ENCODE peak calls at places on chromosomes 12 and 14, in eight cellular contexts. One of them, this sample, is unnamed.

GRCh38 chr12:63151898-63152700 is 1.1 kb upstream of the AVPR1A start:
- DNase-seq in AG10803: peak
- DNase-seq in AG04449: no peak
- DNase-seq in ovary: no peak
- DNase-seq in tibial nerve: no peak
- DNase-seq in choroid plexus epithelial cell: peak
- DNase-seq in mammary epithelial cell: peak
- DNase-seq in foreskin fibroblast: peak
- DNase-seq in this sample: peak

GRCh38 chr12:128818065-128819022 is 5.4 kb downstream of the SLC15A4 start:
- DNase-seq in AG10803: peak
- DNase-seq in AG04449: no peak
- DNase-seq in ovary: no peak
- DNase-seq in tibial nerve: no peak
- DNase-seq in choroid plexus epithelial cell: peak
- DNase-seq in mammary epithelial cell: peak
- DNase-seq in foreskin fibroblast: peak
- DNase-seq in this sample: peak

GRCh38 chr12:108686753-108687152 is 44.6 kb downstream of the CORO1C start:
- DNase-seq in AG10803: no peak
- DNase-seq in AG04449: no peak
- DNase-seq in ovary: no peak
- DNase-seq in tibial nerve: no peak
- DNase-seq in choroid plexus epithelial cell: no peak
- DNase-seq in mammary epithelial cell: no peak
- DNase-seq in foreskin fibroblast: no peak
- DNase-seq in this sample: no peak

GRCh38 chr12:85872497-85873091 is 1.5 kb upstream of the NTS start:
- DNase-seq in AG10803: peak
- DNase-seq in AG04449: peak
- DNase-seq in ovary: no peak
- DNase-seq in tibial nerve: no peak
- DNase-seq in choroid plexus epithelial cell: peak
- DNase-seq in mammary epithelial cell: peak
- DNase-seq in foreskin fibroblast: peak
- DNase-seq in this sample: peak

GRCh38 chr14:104400355-104400754 is 179.2 kb upstream of the C14orf180 start:
- DNase-seq in AG10803: no peak
- DNase-seq in AG04449: no peak
- DNase-seq in ovary: no peak
- DNase-seq in tibial nerve: no peak
- DNase-seq in choroid plexus epithelial cell: no peak
- DNase-seq in mammary epithelial cell: no peak
- DNase-seq in foreskin fibroblast: no peak
- DNase-seq in this sample: no peak

GRCh38 chr12:72297666-72298065 is 25.5 kb downstream of the TRHDE start:
- DNase-seq in AG10803: no peak
- DNase-seq in AG04449: no peak
- DNase-seq in ovary: no peak
- DNase-seq in tibial nerve: no peak
- DNase-seq in choroid plexus epithelial cell: no peak
- DNase-seq in mammary epithelial cell: no peak
- DNase-seq in foreskin fibroblast: no peak
- DNase-seq in this sample: no peak

GRCh38 chr14:104220225-104221070 is 82.1 kb downstream of the KIF26A start:
- DNase-seq in AG10803: no peak
- DNase-seq in AG04449: no peak
- DNase-seq in ovary: no peak
- DNase-seq in tibial nerve: no peak
- DNase-seq in choroid plexus epithelial cell: no peak
- DNase-seq in mammary epithelial cell: no peak
- DNase-seq in foreskin fibroblast: no peak
- DNase-seq in this sample: no peak

GRCh38 chr14:63468273-63468672 is 74.9 kb downstream of the PPP2R5E start:
- DNase-seq in AG10803: no peak
- DNase-seq in AG04449: no peak
- DNase-seq in ovary: no peak
- DNase-seq in tibial nerve: no peak
- DNase-seq in choroid plexus epithelial cell: no peak
- DNase-seq in mammary epithelial cell: peak
- DNase-seq in foreskin fibroblast: no peak
- DNase-seq in this sample: no peak

GRCh38 chr14:63155511-63156189 is 48.6 kb upstream of the RHOJ start:
- DNase-seq in AG10803: no peak
- DNase-seq in AG04449: no peak
- DNase-seq in ovary: no peak
- DNase-seq in tibial nerve: no peak
- DNase-seq in choroid plexus epithelial cell: peak
- DNase-seq in mammary epithelial cell: peak
- DNase-seq in foreskin fibroblast: no peak
- DNase-seq in this sample: no peak

GRCh38 chr12:99619389-99620158 is 28.0 kb upstream of the GARIN6 start:
- DNase-seq in AG10803: peak
- DNase-seq in AG04449: no peak
- DNase-seq in ovary: no peak
- DNase-seq in tibial nerve: no peak
- DNase-seq in choroid plexus epithelial cell: peak
- DNase-seq in mammary epithelial cell: peak
- DNase-seq in foreskin fibroblast: no peak
- DNase-seq in this sample: no peak

GRCh38 chr14:31190717-31191263 is 16.8 kb downstream of the HECTD1 start:
- DNase-seq in AG10803: no peak
- DNase-seq in AG04449: no peak
- DNase-seq in ovary: no peak
- DNase-seq in tibial nerve: no peak
- DNase-seq in choroid plexus epithelial cell: no peak
- DNase-seq in mammary epithelial cell: no peak
- DNase-seq in foreskin fibroblast: no peak
- DNase-seq in this sample: no peak

GRCh38 chr12:60689137-60689536 is 1093.3 kb downstream of the SLC16A7 start:
- DNase-seq in AG10803: no peak
- DNase-seq in AG04449: no peak
- DNase-seq in ovary: no peak
- DNase-seq in tibial nerve: no peak
- DNase-seq in choroid plexus epithelial cell: no peak
- DNase-seq in mammary epithelial cell: peak
- DNase-seq in foreskin fibroblast: no peak
- DNase-seq in this sample: no peak

DNA sequence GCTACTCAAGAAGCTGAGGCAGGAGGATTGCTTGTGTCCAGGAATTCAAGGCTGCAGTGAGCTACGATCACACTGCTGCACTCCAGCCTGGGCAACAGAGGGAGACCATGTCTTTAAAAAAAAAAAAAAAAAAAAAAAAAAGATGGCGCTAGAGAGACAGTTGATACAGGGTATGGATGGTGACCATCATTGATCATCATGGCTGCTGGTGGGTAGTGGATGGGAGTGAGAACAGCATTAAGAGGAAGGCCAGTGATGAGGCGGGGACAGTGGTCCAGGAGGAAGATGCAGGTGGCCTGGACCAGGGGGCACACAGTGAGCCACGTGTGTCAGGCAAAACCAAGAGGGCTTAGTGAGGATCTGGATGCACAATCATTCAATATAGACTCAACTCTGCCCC is 26.8 kb upstream of the MAP1LC3B2 start:
- DNase-seq in AG10803: no peak
- DNase-seq in AG04449: no peak
- DNase-seq in ovary: no peak
- DNase-seq in tibial nerve: no peak
- DNase-seq in choroid plexus epithelial cell: no peak
- DNase-seq in mammary epithelial cell: no peak
- DNase-seq in foreskin fibroblast: no peak
- DNase-seq in this sample: no peak
- TF ChIP-seq CTCF in AG10803: no peak
- TF ChIP-seq CTCF in AG04449: no peak
- TF ChIP-seq CTCF in ovary: no peak
- TF ChIP-seq CTCF in tibial nerve: no peak
- TF ChIP-seq CTCF in choroid plexus epithelial cell: no peak
- TF ChIP-seq CTCF in mammary epithelial cell: no peak
- TF ChIP-seq CTCF in foreskin fibroblast: no peak
- TF ChIP-seq CTCF in this sample: no peak

GRCh38 chr12:57753938-57754337 is 965 bp upstream of the MARCHF9 start:
- DNase-seq in AG10803: no peak
- DNase-seq in AG04449: no peak
- DNase-seq in ovary: no peak
- DNase-seq in tibial nerve: no peak
- DNase-seq in choroid plexus epithelial cell: no peak
- DNase-seq in mammary epithelial cell: no peak
- DNase-seq in foreskin fibroblast: no peak
- DNase-seq in this sample: no peak
- H3K4me3 ChIP-seq in AG10803: no peak
- H3K4me3 ChIP-seq in AG04449: no peak
- H3K4me3 ChIP-seq in ovary: no peak
- H3K4me3 ChIP-seq in tibial nerve: no peak
- H3K4me3 ChIP-seq in choroid plexus epithelial cell: no peak
- H3K4me3 ChIP-seq in mammary epithelial cell: no peak
- H3K4me3 ChIP-seq in foreskin fibroblast: no peak
- H3K4me3 ChIP-seq in this sample: no peak

DNA sequence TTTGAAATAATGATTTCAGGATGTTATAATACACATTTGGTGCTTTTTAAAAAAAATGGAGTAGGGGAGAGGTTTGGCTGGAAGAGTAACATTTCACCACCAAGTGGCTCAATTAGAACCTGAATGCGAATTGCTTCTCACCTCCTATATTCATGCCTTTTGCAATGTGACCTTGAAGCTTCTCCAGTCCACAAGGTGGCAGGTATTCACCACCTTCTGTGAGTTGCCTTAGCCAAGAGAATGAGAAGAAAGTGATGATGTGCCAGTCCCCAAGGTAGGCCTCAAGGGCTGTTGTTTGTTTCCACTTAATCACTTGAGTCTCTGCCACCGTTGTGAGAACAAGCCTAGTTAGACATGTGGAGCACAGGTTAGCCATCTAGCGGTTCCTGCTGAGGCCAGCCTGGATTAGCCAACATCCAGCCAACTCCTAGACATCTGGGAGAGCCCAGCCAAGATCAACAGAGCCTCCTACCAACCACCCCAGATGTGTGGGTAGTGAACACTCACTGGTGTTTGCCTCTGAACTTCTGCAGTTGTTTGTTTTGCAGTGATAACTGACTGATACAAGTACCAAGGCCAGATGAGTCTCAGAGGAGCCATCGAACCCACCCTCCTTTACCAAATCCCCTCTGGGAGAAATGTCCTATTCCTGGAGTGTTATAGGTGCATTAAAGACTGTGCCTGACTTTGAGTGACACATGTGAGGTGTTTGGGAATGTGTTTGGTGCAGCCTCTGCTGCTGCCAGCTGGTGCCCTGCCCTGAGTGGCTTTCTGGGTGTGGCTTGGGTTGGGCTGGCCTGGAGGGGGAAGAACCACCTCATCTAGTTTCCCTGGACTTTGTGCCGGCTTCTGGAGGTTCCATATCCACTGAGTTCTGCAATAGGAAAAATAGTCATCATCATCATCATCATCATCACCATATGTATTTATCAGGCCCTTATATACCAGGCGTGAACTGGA is 132.5 kb upstream of the RFLNA start:
- DNase-seq in AG10803: no peak
- DNase-seq in AG04449: no peak
- DNase-seq in ovary: no peak
- DNase-seq in tibial nerve: no peak
- DNase-seq in choroid plexus epithelial cell: peak
- DNase-seq in mammary epithelial cell: peak
- DNase-seq in foreskin fibroblast: no peak
- DNase-seq in this sample: no peak
- TF ChIP-seq CTCF in AG10803: no peak
- TF ChIP-seq CTCF in AG04449: no peak
- TF ChIP-seq CTCF in ovary: no peak
- TF ChIP-seq CTCF in tibial nerve: no peak
- TF ChIP-seq CTCF in choroid plexus epithelial cell: peak
- TF ChIP-seq CTCF in mammary epithelial cell: peak
- TF ChIP-seq CTCF in foreskin fibroblast: no peak
- TF ChIP-seq CTCF in this sample: no peak

DNA sequence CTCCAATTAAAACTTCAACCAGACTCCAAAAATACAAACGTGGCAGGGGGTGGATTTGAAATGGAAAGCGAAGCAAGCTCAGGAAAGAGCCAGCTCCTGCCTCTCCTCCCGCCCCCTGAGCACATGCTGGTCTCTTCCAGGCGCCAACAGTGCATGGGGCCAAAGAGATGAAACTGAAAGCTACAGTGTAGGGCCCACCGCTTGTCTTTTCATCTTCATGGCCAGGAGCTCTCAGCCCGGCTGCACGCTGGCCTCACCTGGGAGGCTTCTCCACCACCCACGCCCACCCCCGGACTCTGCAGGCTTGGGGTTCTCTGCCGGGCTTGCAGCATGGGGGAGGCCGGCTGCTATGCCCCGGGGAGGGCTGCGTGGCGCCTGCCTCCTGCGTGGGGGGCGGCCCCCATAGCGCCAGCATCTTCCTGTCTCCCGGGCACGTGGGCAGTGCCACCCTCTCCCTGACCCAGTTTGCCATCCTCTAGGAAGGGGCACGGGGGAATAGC is 2.0 kb downstream of the RIMBP2 start:
- DNase-seq in AG10803: no peak
- DNase-seq in AG04449: no peak
- DNase-seq in ovary: peak
- DNase-seq in tibial nerve: no peak
- DNase-seq in choroid plexus epithelial cell: peak
- DNase-seq in mammary epithelial cell: no peak
- DNase-seq in foreskin fibroblast: no peak
- DNase-seq in this sample: no peak
- H3K4me3 ChIP-seq in AG10803: peak
- H3K4me3 ChIP-seq in AG04449: no peak
- H3K4me3 ChIP-seq in ovary: peak
- H3K4me3 ChIP-seq in tibial nerve: no peak
- H3K4me3 ChIP-seq in choroid plexus epithelial cell: no peak
- H3K4me3 ChIP-seq in mammary epithelial cell: no peak
- H3K4me3 ChIP-seq in foreskin fibroblast: peak
- H3K4me3 ChIP-seq in this sample: no peak

DNA sequence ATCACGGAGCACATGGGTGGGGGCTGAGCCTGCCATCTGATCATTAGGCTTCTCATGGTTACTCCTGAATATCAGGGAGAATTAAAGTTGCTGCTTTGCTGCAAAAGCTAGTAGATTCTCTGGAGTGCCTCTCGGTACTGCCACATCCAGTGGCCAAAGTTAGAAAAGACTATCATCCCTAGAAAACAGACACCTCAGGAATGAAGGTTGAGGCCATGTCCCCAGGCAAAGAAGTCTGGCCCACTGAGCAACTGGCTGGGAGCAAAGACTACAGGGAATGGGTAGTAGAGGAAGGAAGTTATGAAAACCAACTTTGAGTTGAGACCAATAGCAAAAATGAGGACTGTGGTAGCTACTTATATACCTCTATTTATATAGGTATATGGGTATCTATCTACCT is 258.7 kb downstream of the EFCAB11 start:
- DNase-seq in AG10803: no peak
- DNase-seq in AG04449: no peak
- DNase-seq in ovary: no peak
- DNase-seq in tibial nerve: no peak
- DNase-seq in choroid plexus epithelial cell: no peak
- DNase-seq in mammary epithelial cell: no peak
- DNase-seq in foreskin fibroblast: no peak
- DNase-seq in this sample: no peak
- TF ChIP-seq CTCF in AG10803: no peak
- TF ChIP-seq CTCF in AG04449: no peak
- TF ChIP-seq CTCF in ovary: no peak
- TF ChIP-seq CTCF in tibial nerve: no peak
- TF ChIP-seq CTCF in choroid plexus epithelial cell: no peak
- TF ChIP-seq CTCF in mammary epithelial cell: no peak
- TF ChIP-seq CTCF in foreskin fibroblast: no peak
- TF ChIP-seq CTCF in this sample: no peak

GRCh38 chr12:40012709-40013108 is 93.2 kb downstream of the SLC2A13 start:
- DNase-seq in AG10803: no peak
- DNase-seq in AG04449: no peak
- DNase-seq in ovary: no peak
- DNase-seq in tibial nerve: no peak
- DNase-seq in choroid plexus epithelial cell: no peak
- DNase-seq in mammary epithelial cell: no peak
- DNase-seq in foreskin fibroblast: no peak
- DNase-seq in this sample: no peak
- H3K4me3 ChIP-seq in AG10803: no peak
- H3K4me3 ChIP-seq in AG04449: no peak
- H3K4me3 ChIP-seq in ovary: no peak
- H3K4me3 ChIP-seq in tibial nerve: no peak
- H3K4me3 ChIP-seq in choroid plexus epithelial cell: no peak
- H3K4me3 ChIP-seq in mammary epithelial cell: no peak
- H3K4me3 ChIP-seq in foreskin fibroblast: no peak
- H3K4me3 ChIP-seq in this sample: no peak

This sample was measured in kidney epithelial cell.